ENCODE peak calls at places on chromosomes 1 and 21, in four cellular contexts. J is Karpas-422, W is suprapubic skin, F is lung. I is an unnamed sample. For H3K9me3 and H3K4me1, the result is how much of the 10 kb centered on the place peaks cover.

GRCh38 chr1:32741417-32742131 is 39.0 kb upstream of the SYNC start:
- DNase-seq in J (no peak), W (no peak), F (no peak), I (peak)

GRCh38 chr21:41950941-41951408 is 2.8 kb downstream of the C2CD2 start:
- DNase-seq in J (no peak), W (no peak), F (no peak), I (no peak)

GRCh38 chr1:178241837-178242236 is 147.9 kb downstream of the RASAL2 start:
- DNase-seq in J (no peak), W (no peak), F (no peak), I (no peak)

GRCh38 chr1:245084551-245084950 is 70.2 kb upstream of the KIF26B start:
- DNase-seq in J (no peak), W (no peak), F (no peak), I (no peak)

GRCh38 chr21:41817228-41817627 is 50.4 kb upstream of the RIPK4 start:
- DNase-seq in J (peak), W (peak), F (peak), I (peak)

GRCh38 chr1:224212618-224213037 is 29.6 kb downstream of the DEGS1 start:
- DNase-seq in J (no peak), W (no peak), F (no peak), I (no peak)

GRCh38 chr1:172266528-172267174 is 153.8 kb upstream of the C1orf105 start:
- DNase-seq in J (no peak), W (no peak), F (no peak), I (no peak)

GRCh38 chr1:182962554-182963115 is 9.7 kb upstream of the SHCBP1L start:
- DNase-seq in J (peak), W (peak), F (peak), I (peak)

GRCh38 chr1:204331275-204331674 is 28.5 kb downstream of the PLEKHA6 start:
- DNase-seq in J (no peak), W (no peak), F (no peak), I (no peak)

GRCh38 chr1:208185801-208186201 is 58.4 kb downstream of the PLXNA2 start:
- DNase-seq in J (no peak), W (no peak), F (no peak), I (no peak)

GRCh38 chr1:161071886-161072371 is 2.2 kb upstream of the ARHGAP30 start:
- DNase-seq in J (peak), W (no peak), F (peak), I (peak)

GRCh38 chr1:44271646-44272045 is 58.4 kb downstream of the DMAP1 start:
- DNase-seq in J (no peak), W (no peak), F (no peak), I (no peak)

GRCh38 chr1:42957880-42958487 is 684 bp downstream of the SLC2A1 start:
- DNase-seq in J (peak), W (no peak), F (no peak), I (peak)

GRCh38 chr1:231386472-231386871 is 35.6 kb downstream of the EGLN1 start:
- DNase-seq in J (no peak), W (no peak), F (no peak), I (no peak)

GRCh38 chr1:45205000-45205909 is 1.1 kb downstream of the ZSWIM5 start:
- DNase-seq in J (no peak), W (no peak), F (no peak), I (peak)

GRCh38 chr21:39663742-39664492 is 51.2 kb downstream of the B3GALT5 start:
- DNase-seq in J (no peak), W (no peak), F (no peak), I (no peak)

GRCh38 chr1:231337043-231337471 is 595 bp downstream of the EXOC8 start:
- DNase-seq in J (no peak), W (no peak), F (no peak), I (no peak)

GRCh38 chr1:244199883-244200282 is 148.8 kb downstream of the ZBTB18 start:
- DNase-seq in J (no peak), W (no peak), F (no peak), I (no peak)

GRCh38 chr21:15749868-15750174 is 20.0 kb downstream of the USP25 start:
- DNase-seq in J (no peak), W (no peak), F (no peak), I (no peak)

GRCh38 chr21:15752763-15753407 is 23.1 kb downstream of the USP25 start:
- DNase-seq in J (no peak), W (no peak), F (no peak), I (no peak)

GRCh38 chr21:15751561-15751960 is 21.8 kb downstream of the USP25 start:
- DNase-seq in J (no peak), W (no peak), F (no peak), I (no peak)

GRCh38 chr21:15751037-15751436 is 21.3 kb downstream of the USP25 start:
- DNase-seq in J (no peak), W (no peak), F (no peak), I (no peak)

GRCh38 chr21:15749045-15749867 is 19.5 kb downstream of the USP25 start:
- DNase-seq in J (no peak), W (no peak), F (no peak), I (no peak)
- H3K9me3 ChIP-seq in J (under half), W (under half), F (under half), I (under half)

GRCh38 chr1:40041466-40041838 is 923 bp downstream of the CAP1 start:
- DNase-seq in J (no peak), W (no peak), F (no peak), I (no peak)
- H3K4me1 ChIP-seq in J (half or more), W (half or more), F (under half), I (half or more)

DNA sequence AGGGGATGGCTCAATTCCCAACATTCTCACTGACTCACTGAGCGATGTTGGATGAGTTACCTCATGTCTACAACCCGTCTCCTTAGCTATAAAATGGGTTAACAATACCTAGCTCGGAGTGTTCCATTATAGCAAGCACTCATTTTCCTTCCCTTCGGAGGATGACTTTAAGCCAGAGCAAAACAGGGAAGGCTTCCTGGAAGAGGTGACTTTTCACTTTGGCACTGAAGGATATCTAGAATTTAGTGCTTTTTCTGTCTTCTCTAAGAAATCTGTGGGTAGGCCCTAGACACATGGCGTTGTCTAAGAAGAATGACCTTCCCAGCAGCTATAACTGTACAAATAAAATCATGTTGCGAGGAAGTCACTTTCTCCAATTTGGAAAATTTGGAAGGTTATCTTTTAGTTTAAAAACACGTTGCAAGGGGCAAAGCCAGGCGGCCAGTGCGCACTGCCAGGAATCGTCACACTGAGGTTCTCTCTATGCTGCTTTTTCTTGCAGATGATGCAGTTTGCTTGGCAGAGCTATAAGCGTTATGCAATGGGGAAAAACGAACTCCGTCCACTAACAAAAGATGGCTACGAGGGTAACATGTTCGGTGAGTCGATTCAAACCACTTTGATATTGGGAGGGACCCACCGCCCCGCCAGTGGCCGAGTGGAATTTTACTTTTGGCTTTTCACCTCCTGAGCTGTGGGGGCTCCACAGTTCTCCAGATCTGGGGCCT is 69.5 kb downstream of the MAN1C1 start:
- DNase-seq in J (no peak), W (no peak), F (no peak), I (no peak)
- H3K9me3 ChIP-seq in J (under half), W (under half), F (under half), I (under half)

DNA sequence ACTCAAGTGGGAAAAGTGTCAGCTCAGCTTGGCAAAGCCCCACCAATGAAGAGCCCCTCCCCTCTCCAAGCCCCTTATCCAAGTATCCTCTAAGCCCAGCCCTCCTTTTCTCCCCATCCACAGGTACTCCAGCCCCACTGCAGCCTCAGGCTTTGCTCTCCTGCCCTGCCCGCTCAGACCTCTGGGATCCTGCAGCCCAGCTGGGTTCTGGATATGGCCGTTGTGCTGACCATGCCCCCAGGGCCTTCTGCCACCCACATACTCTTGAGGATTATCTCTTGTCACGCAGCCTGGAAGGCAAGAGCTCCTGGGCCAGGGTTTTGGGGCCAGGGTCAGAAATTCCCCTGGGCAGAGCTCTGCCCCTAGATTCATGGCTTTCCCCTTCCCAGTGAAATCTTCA is 4.7 kb downstream of the SHISA4 start:
- DNase-seq in J (no peak), W (no peak), F (no peak), I (no peak)
- H3K4me1 ChIP-seq in J (under half), W (under half), F (under half), I (under half)

GRCh38 chr21:38227401-38227800 is 29.4 kb upstream of the KCNJ15 start:
- DNase-seq in J (no peak), W (no peak), F (no peak), I (no peak)
- H3K9me3 ChIP-seq in J (under half), W (under half), F (under half), I (under half)

GRCh38 chr1:162094271-162094670 is 24.8 kb downstream of the NOS1AP start:
- DNase-seq in J (no peak), W (no peak), F (no peak), I (no peak)

GRCh38 chr1:162093095-162093494 is 23.6 kb downstream of the NOS1AP start:
- DNase-seq in J (no peak), W (no peak), F (no peak), I (no peak)

GRCh38 chr1:162089748-162090147 is 20.3 kb downstream of the NOS1AP start:
- DNase-seq in J (no peak), W (no peak), F (no peak), I (no peak)

GRCh38 chr1:162090378-162090777 is 20.9 kb downstream of the NOS1AP start:
- DNase-seq in J (no peak), W (no peak), F (no peak), I (no peak)

GRCh38 chr1:162091681-162092524 is 22.4 kb downstream of the NOS1AP start:
- DNase-seq in J (no peak), W (no peak), F (no peak), I (no peak)
- H3K4me1 ChIP-seq in J (under half), W (under half), F (under half), I (under half)

DNA sequence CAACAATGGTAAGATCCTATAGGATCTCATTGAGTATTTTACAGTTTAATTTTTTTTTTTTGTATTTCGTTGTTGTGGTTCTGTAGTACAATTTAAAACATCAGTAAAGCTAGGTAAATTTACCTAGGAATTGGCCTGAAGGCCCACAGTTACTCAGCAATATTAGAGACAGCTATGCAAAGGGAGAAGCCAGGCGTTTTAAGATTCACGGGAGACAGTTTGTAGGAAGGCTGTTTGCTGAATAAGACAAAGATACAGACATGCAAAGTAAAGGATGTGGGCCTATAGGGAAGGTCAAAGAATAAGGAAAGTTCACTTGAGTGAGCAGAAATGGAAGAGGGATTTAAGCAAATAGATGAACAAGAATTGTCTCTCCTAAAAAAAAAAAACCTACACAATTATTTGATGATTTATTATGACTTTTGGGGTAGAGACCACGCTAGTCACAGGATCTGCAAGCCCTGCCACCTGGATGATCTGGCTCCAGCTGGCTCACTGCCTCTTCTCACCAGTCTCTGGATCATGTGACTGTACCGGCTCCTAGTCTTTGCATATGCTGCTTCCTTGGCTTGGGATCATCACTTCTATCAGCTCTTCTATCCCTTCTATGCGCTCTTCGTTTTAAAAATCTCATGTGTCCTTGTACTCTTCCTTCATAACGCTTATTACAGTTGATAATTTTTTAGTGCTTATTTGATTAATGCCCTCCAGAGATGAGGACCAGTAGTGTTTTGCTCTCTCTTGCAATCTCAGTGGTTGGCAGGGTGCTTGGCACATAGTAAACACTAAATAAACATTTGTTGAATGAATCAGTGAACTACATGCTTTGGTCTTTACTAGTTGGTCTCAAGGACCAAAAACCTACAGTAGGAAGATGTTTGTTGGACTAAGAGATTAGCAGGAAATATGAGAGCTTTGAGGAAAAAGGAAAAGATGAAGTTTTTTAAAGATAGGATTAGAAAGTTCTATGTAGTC is 14.1 kb downstream of the DYRK1A start:
- DNase-seq in J (no peak), W (no peak), F (no peak), I (peak)
- H3K9me3 ChIP-seq in J (under half), W (under half), F (under half), I (under half)

I was measured in thyroid gland.